ENCODE peak calls at places on chromosomes 3 and 15, in five cellular contexts. One of them, this sample, is unnamed.

GRCh38 chr3:51985971-51986947 is 2.9 kb downstream of the ACY1 start:
- DNase-seq in endothelial cell: no peak
- DNase-seq in adrenal gland: no peak
- DNase-seq in RWPE2: no peak
- DNase-seq in suprapubic skin: no peak
- DNase-seq in this sample: no peak

GRCh38 chr15:65184305-65184943 is 718 bp downstream of the CLPX start:
- DNase-seq in endothelial cell: peak; percentile 66
- DNase-seq in adrenal gland: peak; percentile 75
- DNase-seq in RWPE2: no peak
- DNase-seq in suprapubic skin: peak; percentile 81
- DNase-seq in this sample: peak; percentile 70

GRCh38 chr3:67875858-67876257 is 221.4 kb upstream of the SUCLG2 start:
- DNase-seq in endothelial cell: no peak
- DNase-seq in adrenal gland: no peak
- DNase-seq in RWPE2: no peak
- DNase-seq in suprapubic skin: no peak
- DNase-seq in this sample: no peak

GRCh38 chr15:100140527-100141303 is 201.1 kb downstream of the ADAMTS17 start:
- DNase-seq in endothelial cell: no peak
- DNase-seq in adrenal gland: no peak
- DNase-seq in RWPE2: no peak
- DNase-seq in suprapubic skin: no peak
- DNase-seq in this sample: no peak

GRCh38 chr15:79195802-79196201 is 86.7 kb upstream of the ANKRD34C start:
- DNase-seq in endothelial cell: no peak
- DNase-seq in adrenal gland: no peak
- DNase-seq in RWPE2: peak; percentile 29
- DNase-seq in suprapubic skin: no peak
- DNase-seq in this sample: no peak

GRCh38 chr3:56987238-56987932 is 73.1 kb upstream of the SPATA12 start:
- DNase-seq in endothelial cell: peak; percentile 38
- DNase-seq in adrenal gland: no peak
- DNase-seq in RWPE2: no peak
- DNase-seq in suprapubic skin: no peak
- DNase-seq in this sample: peak; percentile 36

GRCh38 chr3:193737191-193737751 is 144.3 kb downstream of the OPA1 start:
- DNase-seq in endothelial cell: no peak
- DNase-seq in adrenal gland: no peak
- DNase-seq in RWPE2: no peak
- DNase-seq in suprapubic skin: no peak
- DNase-seq in this sample: no peak

GRCh38 chr15:34239151-34239761 is 14.4 kb downstream of the EMC4 start:
- DNase-seq in endothelial cell: no peak
- DNase-seq in adrenal gland: peak; percentile 33
- DNase-seq in RWPE2: peak; percentile 89
- DNase-seq in suprapubic skin: no peak
- DNase-seq in this sample: no peak

GRCh38 chr3:12508316-12508715 is 24.0 kb downstream of the TSEN2 start:
- DNase-seq in endothelial cell: no peak
- DNase-seq in adrenal gland: peak; percentile 73
- DNase-seq in RWPE2: peak; percentile 72
- DNase-seq in suprapubic skin: peak; percentile 67
- DNase-seq in this sample: peak; percentile 32

GRCh38 chr3:42755681-42756578 is 17.1 kb downstream of the CCDC13 start:
- DNase-seq in endothelial cell: no peak
- DNase-seq in adrenal gland: peak; percentile 19
- DNase-seq in RWPE2: peak; percentile 13
- DNase-seq in suprapubic skin: no peak
- DNase-seq in this sample: no peak

GRCh38 chr15:45099549-45100165 is 14.3 kb downstream of the DUOX2 start:
- DNase-seq in endothelial cell: no peak
- DNase-seq in adrenal gland: no peak
- DNase-seq in RWPE2: no peak
- DNase-seq in suprapubic skin: peak; percentile 49
- DNase-seq in this sample: no peak

GRCh38 chr15:100330221-100330620 is 11.6 kb downstream of the ADAMTS17 start:
- DNase-seq in endothelial cell: no peak
- DNase-seq in adrenal gland: no peak
- DNase-seq in RWPE2: no peak
- DNase-seq in suprapubic skin: peak; percentile 46
- DNase-seq in this sample: no peak

GRCh38 chr3:1380926-1381646 is 288.3 kb downstream of the CNTN6 start:
- DNase-seq in endothelial cell: no peak
- DNase-seq in adrenal gland: no peak
- DNase-seq in RWPE2: no peak
- DNase-seq in suprapubic skin: no peak
- DNase-seq in this sample: no peak

GRCh38 chr15:63050737-63051700 is 8.5 kb downstream of the TPM1 start:
- DNase-seq in endothelial cell: no peak
- DNase-seq in adrenal gland: no peak
- DNase-seq in RWPE2: no peak
- DNase-seq in suprapubic skin: no peak
- DNase-seq in this sample: no peak

GRCh38 chr3:38122712-38123290 is 14.1 kb downstream of the ACAA1 start:
- DNase-seq in endothelial cell: no peak
- DNase-seq in adrenal gland: no peak
- DNase-seq in RWPE2: peak; percentile 43
- DNase-seq in suprapubic skin: no peak
- DNase-seq in this sample: no peak

GRCh38 chr3:190325923-190326322 is 3.7 kb upstream of the CLDN1 start:
- DNase-seq in endothelial cell: no peak
- DNase-seq in adrenal gland: no peak
- DNase-seq in RWPE2: no peak
- DNase-seq in suprapubic skin: no peak
- DNase-seq in this sample: no peak

GRCh38 chr3:42809202-42809601 is at the start of gene ACKR2:
- DNase-seq in endothelial cell: no peak
- DNase-seq in adrenal gland: no peak
- DNase-seq in RWPE2: no peak
- DNase-seq in suprapubic skin: no peak
- DNase-seq in this sample: no peak

GRCh38 chr3:127233371-127233770 is 40.4 kb downstream of the PRR23E start:
- DNase-seq in endothelial cell: peak; percentile 26
- DNase-seq in adrenal gland: no peak
- DNase-seq in RWPE2: no peak
- DNase-seq in suprapubic skin: no peak
- DNase-seq in this sample: no peak

GRCh38 chr3:53023072-53023823 is 22.6 kb downstream of the SFMBT1 start:
- DNase-seq in endothelial cell: no peak
- DNase-seq in adrenal gland: no peak
- DNase-seq in RWPE2: no peak
- DNase-seq in suprapubic skin: no peak
- DNase-seq in this sample: no peak

GRCh38 chr15:55916666-55917409 is 76.6 kb downstream of the NEDD4 start:
- DNase-seq in endothelial cell: no peak
- DNase-seq in adrenal gland: no peak
- DNase-seq in RWPE2: no peak
- DNase-seq in suprapubic skin: no peak
- DNase-seq in this sample: no peak

GRCh38 chr3:8851703-8852102 is 82.3 kb upstream of the OXTR start:
- DNase-seq in endothelial cell: no peak
- DNase-seq in adrenal gland: peak; percentile 39
- DNase-seq in RWPE2: no peak
- DNase-seq in suprapubic skin: no peak
- DNase-seq in this sample: no peak

GRCh38 chr3:84108442-84108971 is 850.3 kb upstream of the CADM2 start:
- DNase-seq in endothelial cell: no peak
- DNase-seq in adrenal gland: no peak
- DNase-seq in RWPE2: no peak
- DNase-seq in suprapubic skin: no peak
- DNase-seq in this sample: no peak

GRCh38 chr3:112653209-112653871 is 12.4 kb upstream of the CCDC80 start:
- DNase-seq in endothelial cell: no peak
- DNase-seq in adrenal gland: no peak
- DNase-seq in RWPE2: peak; percentile 72
- DNase-seq in suprapubic skin: no peak
- DNase-seq in this sample: no peak

GRCh38 chr3:10494180-10494579 is 11.2 kb downstream of the ATP2B2 start:
- DNase-seq in endothelial cell: no peak
- DNase-seq in adrenal gland: no peak
- DNase-seq in RWPE2: no peak
- DNase-seq in suprapubic skin: no peak
- DNase-seq in this sample: no peak

GRCh38 chr15:71397377-71397776 is 282.1 kb downstream of the THSD4 start:
- DNase-seq in endothelial cell: no peak
- DNase-seq in adrenal gland: peak; percentile 83
- DNase-seq in RWPE2: no peak
- DNase-seq in suprapubic skin: no peak
- DNase-seq in this sample: no peak

GRCh38 chr15:38857814-38858213 is 293.2 kb upstream of the RASGRP1 start:
- DNase-seq in endothelial cell: no peak
- DNase-seq in adrenal gland: no peak
- DNase-seq in RWPE2: no peak
- DNase-seq in suprapubic skin: no peak
- DNase-seq in this sample: no peak

GRCh38 chr15:38854506-38854905 is 289.9 kb upstream of the RASGRP1 start:
- DNase-seq in endothelial cell: no peak
- DNase-seq in adrenal gland: no peak
- DNase-seq in RWPE2: no peak
- DNase-seq in suprapubic skin: no peak
- DNase-seq in this sample: no peak

GRCh38 chr15:38859574-38859973 is 295.0 kb upstream of the RASGRP1 start:
- DNase-seq in endothelial cell: no peak
- DNase-seq in adrenal gland: no peak
- DNase-seq in RWPE2: no peak
- DNase-seq in suprapubic skin: no peak
- DNase-seq in this sample: no peak

GRCh38 chr15:38853608-38854007 is 289.0 kb upstream of the RASGRP1 start:
- DNase-seq in endothelial cell: peak; percentile 55
- DNase-seq in adrenal gland: no peak
- DNase-seq in RWPE2: no peak
- DNase-seq in suprapubic skin: no peak
- DNase-seq in this sample: peak; percentile 45
- TF ChIP-seq CTCF in endothelial cell: no peak
- TF ChIP-seq CTCF in adrenal gland: no peak
- TF ChIP-seq CTCF in RWPE2: peak; percentile 41
- TF ChIP-seq CTCF in suprapubic skin: no peak
- TF ChIP-seq CTCF in this sample: no peak

GRCh38 chr3:124407260-124407659 is 323.0 kb upstream of the UMPS start:
- DNase-seq in endothelial cell: no peak
- DNase-seq in adrenal gland: no peak
- DNase-seq in RWPE2: no peak
- DNase-seq in suprapubic skin: no peak
- DNase-seq in this sample: no peak
- TF ChIP-seq CTCF in endothelial cell: no peak
- TF ChIP-seq CTCF in adrenal gland: no peak
- TF ChIP-seq CTCF in RWPE2: no peak
- TF ChIP-seq CTCF in suprapubic skin: no peak
- TF ChIP-seq CTCF in this sample: no peak

GRCh38 chr15:48859426-48859825 is 18.5 kb upstream of the EID1 start:
- DNase-seq in endothelial cell: no peak
- DNase-seq in adrenal gland: no peak
- DNase-seq in RWPE2: no peak
- DNase-seq in suprapubic skin: no peak
- DNase-seq in this sample: no peak

GRCh38 chr15:48858401-48858800 is 19.5 kb upstream of the EID1 start:
- DNase-seq in endothelial cell: no peak
- DNase-seq in adrenal gland: no peak
- DNase-seq in RWPE2: no peak
- DNase-seq in suprapubic skin: no peak
- DNase-seq in this sample: no peak

GRCh38 chr15:48851956-48852355 is 26.0 kb upstream of the EID1 start:
- DNase-seq in endothelial cell: no peak
- DNase-seq in adrenal gland: no peak
- DNase-seq in RWPE2: no peak
- DNase-seq in suprapubic skin: no peak
- DNase-seq in this sample: no peak

GRCh38 chr15:48856947-48857346 is 21.0 kb upstream of the EID1 start:
- DNase-seq in endothelial cell: no peak
- DNase-seq in adrenal gland: no peak
- DNase-seq in RWPE2: no peak
- DNase-seq in suprapubic skin: no peak
- DNase-seq in this sample: no peak

DNA sequence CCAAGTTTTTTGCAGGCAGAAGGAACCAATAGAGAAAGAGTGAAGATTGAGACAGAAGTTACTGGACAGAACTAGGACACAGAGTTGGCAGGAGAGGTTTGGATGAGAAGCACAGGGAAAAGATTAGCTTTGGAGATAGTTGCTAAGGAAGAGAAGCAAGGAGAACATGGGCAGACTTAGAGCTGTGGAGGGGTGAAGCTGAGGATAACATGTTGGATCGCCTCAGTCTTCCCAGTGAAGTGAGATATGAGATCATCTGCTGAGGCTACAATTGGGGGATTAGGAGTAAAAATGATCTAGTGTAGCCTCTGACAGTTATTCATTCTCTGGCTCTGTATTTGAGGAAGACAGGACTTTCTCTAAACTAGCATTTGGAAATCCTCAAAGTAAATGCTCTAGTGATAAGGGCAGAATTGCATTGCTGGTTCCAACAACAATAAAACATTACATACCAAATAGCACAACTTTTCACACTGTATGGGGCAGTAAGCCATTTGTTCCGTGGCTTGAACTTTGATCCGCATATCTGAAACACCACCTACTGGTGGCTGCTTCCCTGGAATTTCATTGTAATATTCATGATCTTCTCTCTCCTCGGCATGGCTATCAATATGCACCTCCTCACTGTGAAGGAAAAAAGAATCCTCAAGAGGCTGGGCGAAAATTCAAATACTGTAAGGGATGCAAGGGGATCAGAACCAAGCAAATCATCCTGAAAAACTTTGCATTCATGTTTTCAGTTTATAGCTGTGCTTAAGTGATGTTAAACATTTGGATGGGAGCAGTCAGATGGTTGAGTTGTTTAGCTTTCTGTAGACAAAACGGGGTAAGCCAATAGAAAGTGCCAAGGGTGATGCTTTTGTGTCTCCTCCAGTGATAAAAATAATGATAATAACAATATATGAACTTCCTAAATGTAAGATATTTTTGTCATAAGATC is 22.2 kb upstream of the EID1 start:
- DNase-seq in endothelial cell: peak; percentile 35
- DNase-seq in adrenal gland: peak; percentile 44
- DNase-seq in RWPE2: no peak
- DNase-seq in suprapubic skin: no peak
- DNase-seq in this sample: no peak
- TF ChIP-seq CTCF in endothelial cell: peak; percentile 35
- TF ChIP-seq CTCF in adrenal gland: peak; percentile 44
- TF ChIP-seq CTCF in RWPE2: peak; percentile 94
- TF ChIP-seq CTCF in suprapubic skin: peak; percentile 14
- TF ChIP-seq CTCF in this sample: peak; percentile 48

DNA sequence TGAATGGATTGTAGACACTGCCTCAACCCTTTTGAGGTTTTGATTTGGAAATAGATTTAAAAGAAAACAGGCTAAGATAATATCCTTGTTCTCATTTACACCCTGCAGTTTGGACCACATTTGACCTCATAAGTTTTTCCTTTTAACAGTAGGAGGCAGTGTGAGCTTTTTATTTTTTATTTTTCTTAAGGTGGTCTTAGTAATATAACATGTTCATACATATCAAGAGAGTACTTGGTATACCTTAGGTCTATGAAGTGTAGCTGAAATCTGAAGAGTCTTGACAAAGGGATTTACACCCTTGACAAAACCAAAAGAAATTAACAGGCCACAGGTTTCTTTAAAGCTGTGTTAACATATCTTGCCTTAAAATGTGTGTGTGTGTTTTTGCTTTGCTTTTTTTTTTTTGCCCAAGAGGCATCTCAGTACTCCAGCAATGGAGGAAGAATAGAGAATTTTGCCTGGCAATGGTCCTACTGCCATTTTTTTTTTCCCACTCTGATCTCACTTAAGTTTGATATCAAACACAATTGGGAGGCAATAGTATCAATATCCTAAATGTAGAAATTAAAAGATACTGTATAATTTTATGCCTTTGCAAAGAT is 3.3 kb downstream of the RAP2B start:
- DNase-seq in endothelial cell: no peak
- DNase-seq in adrenal gland: no peak
- DNase-seq in RWPE2: no peak
- DNase-seq in suprapubic skin: no peak
- DNase-seq in this sample: no peak
- TF ChIP-seq CTCF in endothelial cell: peak; percentile 16
- TF ChIP-seq CTCF in adrenal gland: no peak
- TF ChIP-seq CTCF in RWPE2: peak; percentile 49
- TF ChIP-seq CTCF in suprapubic skin: no peak
- TF ChIP-seq CTCF in this sample: peak; percentile 17

This sample was measured in glutamatergic neuron.